ENCODE peak calls at places on chromosome 10, in ten cellular contexts. U is NAMALWA, M is CMK, I is SW480, S is cardiac septum, A is tibial artery, H is PC-3, V is right atrium auricular region, B is epithelial cell of esophagus, G is hypothalamus. Q is an unnamed sample.

GRCh38 chr10:132696728-132697567 is 89.0 kb downstream of the NKX6-2 start:
- DNase-seq in I (no peak), H (no peak), A (peak; percentile 9), V (no peak), G (no peak), B (no peak), S (peak; percentile 60), M (no peak), U (no peak), Q (no peak)

GRCh38 chr10:119452396-119452795 is 90.1 kb downstream of the RGS10 start:
- DNase-seq in S (no peak), B (no peak), H (no peak), M (no peak), V (no peak), U (no peak), I (no peak), G (no peak), A (peak; percentile 21), Q (no peak)

GRCh38 chr10:112821663-112822062 is 128.4 kb upstream of the TCF7L2 start:
- DNase-seq in H (no peak), U (no peak), M (no peak), S (no peak), B (no peak), V (no peak), G (no peak), A (no peak), I (no peak), Q (no peak)

GRCh38 chr10:117461766-117462423 is 80.7 kb upstream of the EMX2 start:
- DNase-seq in G (no peak), A (peak; percentile 84), M (no peak), I (peak; percentile 48), V (peak; percentile 71), H (peak; percentile 91), B (peak; percentile 97), S (no peak), U (no peak), Q (no peak)

GRCh38 chr10:89115876-89116627 is 91.1 kb downstream of the CH25H start:
- DNase-seq in V (no peak), I (no peak), A (no peak), G (no peak), M (no peak), H (peak; percentile 46), B (peak; percentile 81), S (no peak), U (no peak), Q (no peak)

GRCh38 chr10:132915411-132915810 is 27.0 kb downstream of the CFAP46 start:
- DNase-seq in A (no peak), B (no peak), H (no peak), M (no peak), S (no peak), V (no peak), G (no peak), I (no peak), U (peak; percentile 81), Q (no peak)

GRCh38 chr10:22252286-22252800 is 34.5 kb upstream of the EBLN1 start:
- DNase-seq in H (no peak), G (no peak), A (peak; percentile 46), V (peak; percentile 72), M (no peak), U (no peak), I (peak; percentile 8), S (peak; percentile 80), B (peak; percentile 29), Q (no peak)

GRCh38 chr10:14583252-14583651 is 191.4 kb downstream of the FAM107B start:
- DNase-seq in S (no peak), I (no peak), G (no peak), A (no peak), U (no peak), M (no peak), H (no peak), B (no peak), V (no peak), Q (no peak)

GRCh38 chr10:114684085-114684821 is 26.2 kb upstream of the ABLIM1 start:
- DNase-seq in M (no peak), A (peak; percentile 43), B (peak; percentile 64), G (no peak), V (peak; percentile 77), S (peak; percentile 84), U (no peak), H (peak; percentile 43), I (peak; percentile 22), Q (no peak)

GRCh38 chr10:26524161-26524831 is 86.2 kb downstream of the APBB1IP start:
- DNase-seq in S (no peak), B (no peak), V (no peak), G (no peak), U (no peak), M (no peak), H (no peak), I (no peak), A (no peak), Q (no peak)

GRCh38 chr10:66881814-66882213 is 44.0 kb upstream of the LRRTM3 start:
- DNase-seq in S (no peak), A (no peak), U (no peak), V (no peak), M (no peak), I (no peak), G (no peak), B (no peak), H (no peak), Q (no peak)

GRCh38 chr10:94012834-94013830 is 19.4 kb downstream of the PLCE1 start:
- DNase-seq in H (peak; percentile 35), B (no peak), U (no peak), A (no peak), I (no peak), M (no peak), S (no peak), V (no peak), G (no peak), Q (no peak)

GRCh38 chr10:5685764-5686240 is 1.2 kb downstream of the TASOR2 start:
- DNase-seq in H (no peak), A (no peak), G (no peak), V (no peak), S (no peak), B (peak; percentile 12), U (peak; percentile 51), I (peak; percentile 48), M (no peak), Q (peak; percentile 12)

GRCh38 chr10:61081331-61081730 is 137.3 kb upstream of the RHOBTB1 start:
- DNase-seq in B (no peak), I (no peak), M (no peak), H (no peak), V (no peak), G (no peak), A (no peak), U (no peak), S (no peak), Q (no peak)

GRCh38 chr10:130545122-130545521 is 408.9 kb downstream of the GLRX3 start:
- DNase-seq in G (no peak), B (no peak), V (no peak), U (no peak), M (no peak), A (no peak), S (no peak), H (no peak), I (no peak), Q (no peak)

GRCh38 chr10:26172126-26172525 is 44.4 kb upstream of the GAD2 start:
- DNase-seq in M (no peak), U (no peak), V (no peak), A (no peak), G (no peak), H (no peak), I (no peak), B (no peak), S (no peak), Q (no peak)

GRCh38 chr10:98269435-98269912 is 1.5 kb upstream of the LOXL4 start:
- DNase-seq in I (peak; percentile 86), H (peak; percentile 92), M (no peak), B (peak; percentile 60), A (peak; percentile 84), U (no peak), G (no peak), V (peak; percentile 84), S (peak; percentile 93), Q (peak; percentile 39)